ENCODE peak calls at places on chromosomes 5 and 9, in four cellular contexts. One of them, this sample, is unnamed.

GRCh38 chr9:3528466-3528865 is 2.7 kb upstream of the RFX3 start:
- DNase-seq in AG09319: no peak
- DNase-seq in EL: no peak
- DNase-seq in NCI-H510A treated with DMSO at 0.1 percent for 48 hours: peak
- DNase-seq in this sample: no peak

GRCh38 chr5:81785311-81785710 is 34.4 kb upstream of the SSBP2 start:
- DNase-seq in EL: no peak
- DNase-seq in NCI-H510A treated with DMSO at 0.1 percent for 48 hours: no peak
- DNase-seq in AG09319: no peak
- DNase-seq in this sample: peak

GRCh38 chr9:77435688-77436087 is 212.4 kb downstream of the GNA14 start:
- DNase-seq in EL: peak
- DNase-seq in NCI-H510A treated with DMSO at 0.1 percent for 48 hours: no peak
- DNase-seq in AG09319: no peak
- DNase-seq in this sample: no peak

GRCh38 chr5:121704291-121704690 is 147.4 kb upstream of the FTMT start:
- DNase-seq in AG09319: no peak
- DNase-seq in EL: no peak
- DNase-seq in NCI-H510A treated with DMSO at 0.1 percent for 48 hours: no peak
- DNase-seq in this sample: no peak

GRCh38 chr5:37090123-37090726 is 159.0 kb downstream of the CPLANE1 start:
- DNase-seq in AG09319: no peak
- DNase-seq in EL: no peak
- DNase-seq in NCI-H510A treated with DMSO at 0.1 percent for 48 hours: no peak
- DNase-seq in this sample: no peak

GRCh38 chr5:111374380-111374779 is 138.0 kb downstream of the STARD4 start:
- DNase-seq in NCI-H510A treated with DMSO at 0.1 percent for 48 hours: no peak
- DNase-seq in EL: no peak
- DNase-seq in AG09319: no peak
- DNase-seq in this sample: no peak

GRCh38 chr9:77063645-77064285 is 44.3 kb downstream of the FOXB2 start:
- DNase-seq in NCI-H510A treated with DMSO at 0.1 percent for 48 hours: peak
- DNase-seq in AG09319: no peak
- DNase-seq in EL: peak
- DNase-seq in this sample: peak

GRCh38 chr5:149215478-149216042 is 56.1 kb upstream of the AFAP1L1 start:
- DNase-seq in NCI-H510A treated with DMSO at 0.1 percent for 48 hours: no peak
- DNase-seq in EL: peak
- DNase-seq in AG09319: no peak
- DNase-seq in this sample: peak

GRCh38 chr9:121737481-121737931 is 86.1 kb downstream of the DAB2IP start:
- DNase-seq in EL: no peak
- DNase-seq in AG09319: no peak
- DNase-seq in NCI-H510A treated with DMSO at 0.1 percent for 48 hours: no peak
- DNase-seq in this sample: no peak

GRCh38 chr9:136754059-136754572 is 3.9 kb downstream of the LCN8 start:
- DNase-seq in EL: no peak
- DNase-seq in AG09319: no peak
- DNase-seq in NCI-H510A treated with DMSO at 0.1 percent for 48 hours: no peak
- DNase-seq in this sample: no peak

GRCh38 chr5:179326176-179326997 is 18.9 kb downstream of the ADAMTS2 start:
- DNase-seq in NCI-H510A treated with DMSO at 0.1 percent for 48 hours: no peak
- DNase-seq in AG09319: peak
- DNase-seq in EL: peak
- DNase-seq in this sample: no peak

GRCh38 chr9:136854113-136854841 is 2.1 kb downstream of the MAMDC4 start:
- DNase-seq in NCI-H510A treated with DMSO at 0.1 percent for 48 hours: no peak
- DNase-seq in EL: no peak
- DNase-seq in AG09319: no peak
- DNase-seq in this sample: no peak

GRCh38 chr9:75170898-75171360 is 82.6 kb downstream of the OSTF1 start:
- DNase-seq in NCI-H510A treated with DMSO at 0.1 percent for 48 hours: no peak
- DNase-seq in EL: peak
- DNase-seq in AG09319: no peak
- DNase-seq in this sample: peak

GRCh38 chr5:176810687-176811501 is 535 bp downstream of the UNC5A start:
- DNase-seq in EL: peak
- DNase-seq in NCI-H510A treated with DMSO at 0.1 percent for 48 hours: peak
- DNase-seq in AG09319: no peak
- DNase-seq in this sample: no peak

GRCh38 chr9:121333950-121334773 is 35.9 kb downstream of the STOM start:
- DNase-seq in EL: no peak
- DNase-seq in NCI-H510A treated with DMSO at 0.1 percent for 48 hours: no peak
- DNase-seq in AG09319: no peak
- DNase-seq in this sample: no peak

GRCh38 chr9:94847486-94847885 is 121.0 kb downstream of the AOPEP start:
- DNase-seq in NCI-H510A treated with DMSO at 0.1 percent for 48 hours: no peak
- DNase-seq in EL: peak
- DNase-seq in AG09319: peak
- DNase-seq in this sample: peak

GRCh38 chr5:142239394-142240159 is 85.2 kb downstream of the SPRY4 start:
- DNase-seq in EL: no peak
- DNase-seq in NCI-H510A treated with DMSO at 0.1 percent for 48 hours: peak
- DNase-seq in AG09319: no peak
- DNase-seq in this sample: no peak

GRCh38 chr5:146447734-146448380 is 724 bp downstream of the TCERG1 start:
- DNase-seq in NCI-H510A treated with DMSO at 0.1 percent for 48 hours: no peak
- DNase-seq in EL: peak
- DNase-seq in AG09319: no peak
- DNase-seq in this sample: peak

GRCh38 chr5:172145870-172146747 is 41.9 kb downstream of the STK10 start:
- DNase-seq in AG09319: no peak
- DNase-seq in NCI-H510A treated with DMSO at 0.1 percent for 48 hours: no peak
- DNase-seq in EL: no peak
- DNase-seq in this sample: no peak

GRCh38 chr5:93072831-93073459 is 508.1 kb downstream of the NR2F1-AS1 start:
- DNase-seq in AG09319: no peak
- DNase-seq in EL: peak
- DNase-seq in NCI-H510A treated with DMSO at 0.1 percent for 48 hours: no peak
- DNase-seq in this sample: peak

GRCh38 chr5:54988218-54988617 is 2.8 kb upstream of the ESM1 start:
- DNase-seq in NCI-H510A treated with DMSO at 0.1 percent for 48 hours: no peak
- DNase-seq in AG09319: no peak
- DNase-seq in EL: no peak
- DNase-seq in this sample: no peak

GRCh38 chr9:6354072-6354686 is 26.0 kb downstream of the TPD52L3 start:
- DNase-seq in AG09319: peak
- DNase-seq in EL: peak
- DNase-seq in NCI-H510A treated with DMSO at 0.1 percent for 48 hours: peak
- DNase-seq in this sample: peak

GRCh38 chr9:97768731-97769130 is 71.6 kb upstream of the XPA start:
- DNase-seq in NCI-H510A treated with DMSO at 0.1 percent for 48 hours: no peak
- DNase-seq in AG09319: peak
- DNase-seq in EL: peak
- DNase-seq in this sample: peak

GRCh38 chr9:118170032-118170955 is 466.1 kb downstream of the TLR4 start:
- DNase-seq in EL: peak
- DNase-seq in NCI-H510A treated with DMSO at 0.1 percent for 48 hours: peak
- DNase-seq in AG09319: no peak
- DNase-seq in this sample: peak

GRCh38 chr5:151036556-151036955 is 16.2 kb downstream of the GPX3 start:
- DNase-seq in NCI-H510A treated with DMSO at 0.1 percent for 48 hours: no peak
- DNase-seq in EL: no peak
- DNase-seq in AG09319: no peak
- DNase-seq in this sample: no peak

GRCh38 chr9:107624216-107624948 is 134.8 kb upstream of the KLF4 start:
- DNase-seq in EL: peak
- DNase-seq in NCI-H510A treated with DMSO at 0.1 percent for 48 hours: no peak
- DNase-seq in AG09319: no peak
- DNase-seq in this sample: peak

GRCh38 chr5:145375521-145375920 is 459.6 kb downstream of the PRELID2 start:
- DNase-seq in NCI-H510A treated with DMSO at 0.1 percent for 48 hours: no peak
- DNase-seq in EL: peak
- DNase-seq in AG09319: no peak
- DNase-seq in this sample: no peak

GRCh38 chr9:115213777-115214428 is 95.9 kb upstream of the TNC start:
- DNase-seq in EL: peak
- DNase-seq in NCI-H510A treated with DMSO at 0.1 percent for 48 hours: no peak
- DNase-seq in AG09319: no peak
- DNase-seq in this sample: peak

GRCh38 chr5:92378961-92379611 is 996.0 kb upstream of the ARRDC3 start:
- DNase-seq in NCI-H510A treated with DMSO at 0.1 percent for 48 hours: no peak
- DNase-seq in EL: no peak
- DNase-seq in AG09319: no peak
- DNase-seq in this sample: peak

GRCh38 chr9:122378236-122378635 is 7.4 kb downstream of the PTGS1 start:
- DNase-seq in AG09319: no peak
- DNase-seq in NCI-H510A treated with DMSO at 0.1 percent for 48 hours: no peak
- DNase-seq in EL: no peak
- DNase-seq in this sample: no peak

GRCh38 chr5:172005708-172006377 is 595 bp downstream of the FBXW11 start:
- DNase-seq in EL: peak
- DNase-seq in NCI-H510A treated with DMSO at 0.1 percent for 48 hours: no peak
- DNase-seq in AG09319: no peak
- DNase-seq in this sample: peak

GRCh38 chr9:98031935-98032334 is 24.6 kb upstream of the NANS start:
- DNase-seq in NCI-H510A treated with DMSO at 0.1 percent for 48 hours: no peak
- DNase-seq in EL: peak
- DNase-seq in AG09319: no peak
- DNase-seq in this sample: peak